ENCODE peak calls at places on chromosomes 5 and 9, in seven cellular contexts. One of them, this sample, is unnamed.

GRCh38 chr5:35856186-35857003 is at the start of gene IL7R:
- DNase-seq in HCT116: no peak
- DNase-seq in GM12878: no peak
- DNase-seq in endothelial cell of umbilical vein: peak; percentile 47
- DNase-seq in HepG2: no peak
- DNase-seq in K562: no peak
- DNase-seq in H1: no peak
- DNase-seq in this sample: no peak

GRCh38 chr5:180208038-180208434 is 975 bp downstream of the RASGEF1C start:
- DNase-seq in HCT116: no peak
- DNase-seq in GM12878: no peak
- DNase-seq in endothelial cell of umbilical vein: no peak
- DNase-seq in HepG2: no peak
- DNase-seq in K562: no peak
- DNase-seq in H1: no peak
- DNase-seq in this sample: peak; percentile 42

GRCh38 chr9:3014164-3014563 is 170.3 kb upstream of the PUM3 start:
- DNase-seq in HCT116: no peak
- DNase-seq in GM12878: no peak
- DNase-seq in endothelial cell of umbilical vein: no peak
- DNase-seq in HepG2: no peak
- DNase-seq in K562: no peak
- DNase-seq in H1: no peak
- DNase-seq in this sample: no peak

GRCh38 chr9:136863623-136864273 is 2.4 kb downstream of the EDF1 start:
- DNase-seq in HCT116: no peak
- DNase-seq in GM12878: no peak
- DNase-seq in endothelial cell of umbilical vein: no peak
- DNase-seq in HepG2: no peak
- DNase-seq in K562: no peak
- DNase-seq in H1: no peak
- DNase-seq in this sample: no peak

GRCh38 chr9:100303812-100304211 is 48.9 kb downstream of the TEX10 start:
- DNase-seq in HCT116: no peak
- DNase-seq in GM12878: no peak
- DNase-seq in endothelial cell of umbilical vein: peak; percentile 8
- DNase-seq in HepG2: no peak
- DNase-seq in K562: no peak
- DNase-seq in H1: no peak
- DNase-seq in this sample: no peak

GRCh38 chr5:115842089-115842881 is 550 bp downstream of the AP3S1 start:
- DNase-seq in HCT116: peak; percentile 51
- DNase-seq in GM12878: no peak
- DNase-seq in endothelial cell of umbilical vein: no peak
- DNase-seq in HepG2: peak; percentile 65
- DNase-seq in K562: no peak
- DNase-seq in H1: no peak
- DNase-seq in this sample: peak; percentile 75

GRCh38 chr5:137619191-137619870 is 116.6 kb downstream of the KLHL3 start:
- DNase-seq in HCT116: no peak
- DNase-seq in GM12878: no peak
- DNase-seq in endothelial cell of umbilical vein: no peak
- DNase-seq in HepG2: no peak
- DNase-seq in K562: no peak
- DNase-seq in H1: no peak
- DNase-seq in this sample: no peak

GRCh38 chr9:98442541-98442940 is 187.1 kb upstream of the TBC1D2 start:
- DNase-seq in HCT116: no peak
- DNase-seq in GM12878: no peak
- DNase-seq in endothelial cell of umbilical vein: no peak
- DNase-seq in HepG2: no peak
- DNase-seq in K562: no peak
- DNase-seq in H1: no peak
- DNase-seq in this sample: no peak

GRCh38 chr9:78559449-78559885 is 262.5 kb downstream of the PSAT1 start:
- DNase-seq in HCT116: no peak
- DNase-seq in GM12878: no peak
- DNase-seq in endothelial cell of umbilical vein: no peak
- DNase-seq in HepG2: no peak
- DNase-seq in K562: no peak
- DNase-seq in H1: no peak
- DNase-seq in this sample: no peak

GRCh38 chr9:97364769-97365490 is 47.0 kb upstream of the TDRD7 start:
- DNase-seq in HCT116: no peak
- DNase-seq in GM12878: no peak
- DNase-seq in endothelial cell of umbilical vein: no peak
- DNase-seq in HepG2: no peak
- DNase-seq in K562: no peak
- DNase-seq in H1: no peak
- DNase-seq in this sample: no peak

GRCh38 chr5:69450116-69450515 is 35.2 kb downstream of the MARVELD2 start:
- DNase-seq in HCT116: peak; percentile 42
- DNase-seq in GM12878: no peak
- DNase-seq in endothelial cell of umbilical vein: peak; percentile 60
- DNase-seq in HepG2: no peak
- DNase-seq in K562: no peak
- DNase-seq in H1: no peak
- DNase-seq in this sample: no peak

GRCh38 chr5:119078071-119078846 is 7.4 kb downstream of the DMXL1 start:
- DNase-seq in HCT116: no peak
- DNase-seq in GM12878: no peak
- DNase-seq in endothelial cell of umbilical vein: no peak
- DNase-seq in HepG2: no peak
- DNase-seq in K562: no peak
- DNase-seq in H1: no peak
- DNase-seq in this sample: no peak

GRCh38 chr5:119078870-119079269 is 8.0 kb downstream of the DMXL1 start:
- DNase-seq in HCT116: no peak
- DNase-seq in GM12878: no peak
- DNase-seq in endothelial cell of umbilical vein: no peak
- DNase-seq in HepG2: no peak
- DNase-seq in K562: no peak
- DNase-seq in H1: no peak
- DNase-seq in this sample: no peak

GRCh38 chr5:119082691-119083090 is 11.8 kb downstream of the DMXL1 start:
- DNase-seq in HCT116: no peak
- DNase-seq in GM12878: no peak
- DNase-seq in endothelial cell of umbilical vein: no peak
- DNase-seq in HepG2: no peak
- DNase-seq in K562: no peak
- DNase-seq in H1: no peak
- DNase-seq in this sample: no peak

GRCh38 chr5:119083679-119084078 is 12.8 kb downstream of the DMXL1 start:
- DNase-seq in HCT116: no peak
- DNase-seq in GM12878: no peak
- DNase-seq in endothelial cell of umbilical vein: no peak
- DNase-seq in HepG2: no peak
- DNase-seq in K562: no peak
- DNase-seq in H1: no peak
- DNase-seq in this sample: no peak

DNA sequence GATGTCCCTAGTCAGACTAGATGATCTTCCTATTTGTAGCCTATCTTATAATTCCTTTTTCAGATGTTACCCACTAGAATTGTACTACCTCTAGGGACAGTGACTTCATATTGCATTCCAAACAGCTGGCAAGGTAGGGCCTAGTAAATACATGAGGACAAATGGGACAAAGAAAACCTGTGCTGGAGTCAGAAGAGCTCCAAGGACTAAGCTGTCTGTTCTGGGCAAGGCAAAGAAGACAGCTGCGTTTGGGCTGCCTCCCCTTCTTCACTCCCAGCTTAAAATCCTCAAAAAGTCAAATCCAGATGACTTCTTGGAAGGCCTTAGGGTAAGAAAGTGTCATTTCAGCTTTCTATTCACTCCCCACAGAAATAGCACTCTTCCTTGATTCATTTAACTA is 10.1 kb downstream of the DMXL1 start:
- DNase-seq in HCT116: no peak
- DNase-seq in GM12878: no peak
- DNase-seq in endothelial cell of umbilical vein: no peak
- DNase-seq in HepG2: no peak
- DNase-seq in K562: no peak
- DNase-seq in H1: no peak
- DNase-seq in this sample: peak; percentile 19
- H3K4me2 ChIP-seq in HCT116: no peak overlapping the region
- H3K4me2 ChIP-seq in GM12878: no peak overlapping the region
- H3K4me2 ChIP-seq in endothelial cell of umbilical vein: no peak overlapping the region
- H3K4me2 ChIP-seq in HepG2: no peak overlapping the region
- H3K4me2 ChIP-seq in K562: no peak overlapping the region
- H3K4me2 ChIP-seq in H1: no peak overlapping the region
- H3K4me2 ChIP-seq in this sample: peak overlapping the region; percentile 53

DNA sequence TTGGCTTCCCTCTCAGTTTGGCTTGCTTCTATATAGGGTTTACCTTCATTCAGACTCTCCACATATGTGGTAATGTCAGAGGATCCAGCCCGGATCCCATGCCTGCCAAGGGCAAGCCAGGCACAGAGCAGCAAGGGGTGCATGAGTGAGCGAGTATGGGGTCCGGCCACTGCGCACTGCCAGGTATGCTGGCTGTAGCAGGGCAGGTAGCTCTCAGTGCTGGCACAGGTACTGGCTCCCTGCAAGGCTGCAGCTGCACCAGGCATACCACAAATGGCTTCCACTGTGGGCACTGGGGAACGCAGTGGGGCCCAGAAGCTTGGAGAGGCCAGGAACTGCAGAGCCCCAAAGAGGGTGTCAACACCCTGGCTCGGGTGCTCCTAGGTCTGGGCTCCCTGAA is 86.2 kb downstream of the GIN1 start:
- DNase-seq in HCT116: no peak
- DNase-seq in GM12878: no peak
- DNase-seq in endothelial cell of umbilical vein: no peak
- DNase-seq in HepG2: no peak
- DNase-seq in K562: no peak
- DNase-seq in H1: no peak
- DNase-seq in this sample: no peak
- TF ChIP-seq POLR2AphosphoS5 in HCT116: no peak
- TF ChIP-seq POLR2AphosphoS5 in GM12878: no peak
- TF ChIP-seq POLR2AphosphoS5 in endothelial cell of umbilical vein: no peak
- TF ChIP-seq POLR2AphosphoS5 in HepG2: no peak
- TF ChIP-seq POLR2AphosphoS5 in K562: no peak
- TF ChIP-seq POLR2AphosphoS5 in H1: no peak
- TF ChIP-seq POLR2AphosphoS5 in this sample: no peak

GRCh38 chr5:14239404-14239803 is 96.3 kb downstream of the TRIO start:
- DNase-seq in HCT116: no peak
- DNase-seq in GM12878: no peak
- DNase-seq in endothelial cell of umbilical vein: no peak
- DNase-seq in HepG2: no peak
- DNase-seq in K562: no peak
- DNase-seq in H1: no peak
- DNase-seq in this sample: no peak
- H3K4me2 ChIP-seq in HCT116: no peak overlapping the region
- H3K4me2 ChIP-seq in GM12878: no peak overlapping the region
- H3K4me2 ChIP-seq in endothelial cell of umbilical vein: no peak overlapping the region
- H3K4me2 ChIP-seq in HepG2: no peak overlapping the region
- H3K4me2 ChIP-seq in K562: no peak overlapping the region
- H3K4me2 ChIP-seq in H1: no peak overlapping the region
- H3K4me2 ChIP-seq in this sample: peak overlapping the region; percentile 53

GRCh38 chr9:122394265-122395242 is 23.7 kb downstream of the PTGS1 start:
- DNase-seq in HCT116: no peak
- DNase-seq in GM12878: no peak
- DNase-seq in endothelial cell of umbilical vein: peak; percentile 38
- DNase-seq in HepG2: no peak
- DNase-seq in K562: no peak
- DNase-seq in H1: no peak
- DNase-seq in this sample: no peak
- TF ChIP-seq POLR2AphosphoS5 in HCT116: no peak
- TF ChIP-seq POLR2AphosphoS5 in GM12878: no peak
- TF ChIP-seq POLR2AphosphoS5 in endothelial cell of umbilical vein: no peak
- TF ChIP-seq POLR2AphosphoS5 in HepG2: no peak
- TF ChIP-seq POLR2AphosphoS5 in K562: no peak
- TF ChIP-seq POLR2AphosphoS5 in H1: no peak
- TF ChIP-seq POLR2AphosphoS5 in this sample: no peak

GRCh38 chr9:89777544-89777943 is 172.7 kb downstream of the GADD45G start:
- DNase-seq in HCT116: no peak
- DNase-seq in GM12878: no peak
- DNase-seq in endothelial cell of umbilical vein: no peak
- DNase-seq in HepG2: no peak
- DNase-seq in K562: no peak
- DNase-seq in H1: no peak
- DNase-seq in this sample: no peak

GRCh38 chr9:89776795-89777194 is 172.0 kb downstream of the GADD45G start:
- DNase-seq in HCT116: no peak
- DNase-seq in GM12878: no peak
- DNase-seq in endothelial cell of umbilical vein: no peak
- DNase-seq in HepG2: no peak
- DNase-seq in K562: no peak
- DNase-seq in H1: no peak
- DNase-seq in this sample: no peak

GRCh38 chr9:89779816-89780215 is 175.0 kb downstream of the GADD45G start:
- DNase-seq in HCT116: no peak
- DNase-seq in GM12878: no peak
- DNase-seq in endothelial cell of umbilical vein: no peak
- DNase-seq in HepG2: no peak
- DNase-seq in K562: no peak
- DNase-seq in H1: no peak
- DNase-seq in this sample: no peak

GRCh38 chr9:89779416-89779815 is 174.6 kb downstream of the GADD45G start:
- DNase-seq in HCT116: no peak
- DNase-seq in GM12878: no peak
- DNase-seq in endothelial cell of umbilical vein: no peak
- DNase-seq in HepG2: no peak
- DNase-seq in K562: no peak
- DNase-seq in H1: no peak
- DNase-seq in this sample: no peak

GRCh38 chr9:89778100-89779085 is 173.6 kb downstream of the GADD45G start:
- DNase-seq in HCT116: no peak
- DNase-seq in GM12878: no peak
- DNase-seq in endothelial cell of umbilical vein: no peak
- DNase-seq in HepG2: peak; percentile 4
- DNase-seq in K562: no peak
- DNase-seq in H1: no peak
- DNase-seq in this sample: no peak
- H3K4me2 ChIP-seq in HCT116: no peak overlapping the region
- H3K4me2 ChIP-seq in GM12878: no peak overlapping the region
- H3K4me2 ChIP-seq in endothelial cell of umbilical vein: no peak overlapping the region
- H3K4me2 ChIP-seq in HepG2: peak overlapping the region; percentile 55
- H3K4me2 ChIP-seq in K562: no peak overlapping the region
- H3K4me2 ChIP-seq in H1: no peak overlapping the region
- H3K4me2 ChIP-seq in this sample: no peak overlapping the region

GRCh38 chr5:143536364-143536763 is 132.9 kb upstream of the NR3C1 start:
- DNase-seq in HCT116: peak; percentile 37
- DNase-seq in GM12878: no peak
- DNase-seq in endothelial cell of umbilical vein: peak; percentile 18
- DNase-seq in HepG2: peak; percentile 14
- DNase-seq in K562: no peak
- DNase-seq in H1: no peak
- DNase-seq in this sample: no peak
- TF ChIP-seq POLR2AphosphoS5 in HCT116: no peak
- TF ChIP-seq POLR2AphosphoS5 in GM12878: no peak
- TF ChIP-seq POLR2AphosphoS5 in endothelial cell of umbilical vein: no peak
- TF ChIP-seq POLR2AphosphoS5 in HepG2: no peak
- TF ChIP-seq POLR2AphosphoS5 in K562: no peak
- TF ChIP-seq POLR2AphosphoS5 in H1: no peak
- TF ChIP-seq POLR2AphosphoS5 in this sample: no peak